ENCODE peak calls at places on chromosomes 11 and 22, in eight cellular contexts. F, D, I, K, W, A, U and B are unnamed samples.

GRCh38 chr11:134124660-134125451 is 56.0 kb downstream of the JAM3 start:
- DNase-seq in U (no peak), K (peak), D (peak), F (peak), A (no peak), I (no peak), W (no peak), B (peak)

GRCh38 chr11:65274734-65275682 is 13.2 kb downstream of the POLA2 start:
- DNase-seq in F (peak), U (peak), K (no peak), D (peak), A (no peak), I (no peak), W (peak), B (peak)

GRCh38 chr11:119509277-119509841 is 86.4 kb upstream of the THY1 start:
- DNase-seq in W (no peak), F (no peak), D (no peak), I (no peak), A (no peak), K (no peak), U (no peak), B (no peak)

GRCh38 chr22:23498811-23499798 is 81.0 kb downstream of the IGLL1 start:
- DNase-seq in W (no peak), F (peak), K (no peak), I (no peak), U (no peak), D (no peak), A (no peak), B (no peak)

GRCh38 chr11:43962383-43962969 is 20.0 kb downstream of the C11orf96 start:
- DNase-seq in D (no peak), A (no peak), U (no peak), F (no peak), I (no peak), W (no peak), K (no peak), B (no peak)

GRCh38 chr22:35231585-35232084 is 25.7 kb upstream of the HMGXB4 start:
- DNase-seq in U (peak), F (peak), K (peak), I (peak), W (peak), D (peak), A (peak), B (peak)

GRCh38 chr11:64854534-64855502 is 10.4 kb upstream of the CDC42BPG start:
- DNase-seq in I (peak), D (no peak), A (no peak), W (peak), F (peak), U (peak), K (no peak), B (peak)

GRCh38 chr11:16781821-16782220 is 43.4 kb downstream of the C11orf58 start:
- DNase-seq in K (no peak), F (no peak), W (no peak), U (no peak), I (no peak), A (no peak), D (no peak), B (no peak)

GRCh38 chr11:113796663-113797259 is 17.2 kb downstream of the CLDN25 start:
- DNase-seq in F (no peak), D (no peak), A (peak), K (no peak), U (peak), W (peak), I (peak), B (no peak)

GRCh38 chr22:44289429-44290171 is 23.2 kb downstream of the SHISAL1 start:
- DNase-seq in D (peak), W (no peak), F (no peak), K (peak), A (no peak), U (no peak), I (no peak), B (no peak)

GRCh38 chr11:33063326-33063775 is 24.0 kb downstream of the TCP11L1 start:
- DNase-seq in W (no peak), A (no peak), U (no peak), K (no peak), D (no peak), I (no peak), F (no peak), B (no peak)

GRCh38 chr11:133605493-133605892 is 73.2 kb upstream of the OPCML start:
- DNase-seq in U (no peak), K (no peak), W (no peak), D (no peak), I (no peak), F (no peak), A (no peak), B (no peak)

GRCh38 chr22:33640900-33641299 is 279.4 kb downstream of the LARGE1 start:
- DNase-seq in D (peak), U (no peak), W (no peak), F (no peak), I (no peak), A (no peak), K (no peak), B (no peak)

GRCh38 chr11:2788751-2789140 is 89.0 kb upstream of the KCNQ1OT1 start:
- DNase-seq in W (no peak), I (no peak), D (no peak), K (no peak), U (no peak), F (peak), A (no peak), B (peak)

GRCh38 chr11:5452712-5453111 is 3.6 kb downstream of the OR51I2 start:
- DNase-seq in I (no peak), U (no peak), D (no peak), K (no peak), F (no peak), A (no peak), W (no peak), B (no peak)

GRCh38 chr11:2189938-2190669 is 18.5 kb upstream of the TH start:
- DNase-seq in W (no peak), D (no peak), K (no peak), I (no peak), A (no peak), U (no peak), F (no peak), B (no peak)

GRCh38 chr11:65558785-65559509 is 788 bp upstream of the LTBP3 start:
- DNase-seq in K (no peak), U (no peak), A (no peak), W (no peak), F (peak), D (no peak), I (no peak), B (peak)

GRCh38 chr22:35567794-35568193 is 27.2 kb downstream of the RASD2 start:
- DNase-seq in A (no peak), K (no peak), D (no peak), W (no peak), I (no peak), F (no peak), U (no peak), B (no peak)

GRCh38 chr11:73622920-73623593 is 23.3 kb upstream of the PLEKHB1 start:
- DNase-seq in K (no peak), W (no peak), I (no peak), F (no peak), D (no peak), A (no peak), U (no peak), B (no peak)
- H3K27ac ChIP-seq in K (no peak), W (no peak), I (no peak), F (peak), D (no peak), A (no peak), U (no peak), B (no peak)

GRCh38 chr11:126115253-126115540 is 52.5 kb upstream of the CDON start:
- DNase-seq in F (peak), A (no peak), I (no peak), W (no peak), U (no peak), K (no peak), D (no peak), B (peak)
- H3K27ac ChIP-seq in F (peak), A (no peak), I (no peak), W (peak), U (peak), K (no peak), D (no peak), B (peak)

DNA sequence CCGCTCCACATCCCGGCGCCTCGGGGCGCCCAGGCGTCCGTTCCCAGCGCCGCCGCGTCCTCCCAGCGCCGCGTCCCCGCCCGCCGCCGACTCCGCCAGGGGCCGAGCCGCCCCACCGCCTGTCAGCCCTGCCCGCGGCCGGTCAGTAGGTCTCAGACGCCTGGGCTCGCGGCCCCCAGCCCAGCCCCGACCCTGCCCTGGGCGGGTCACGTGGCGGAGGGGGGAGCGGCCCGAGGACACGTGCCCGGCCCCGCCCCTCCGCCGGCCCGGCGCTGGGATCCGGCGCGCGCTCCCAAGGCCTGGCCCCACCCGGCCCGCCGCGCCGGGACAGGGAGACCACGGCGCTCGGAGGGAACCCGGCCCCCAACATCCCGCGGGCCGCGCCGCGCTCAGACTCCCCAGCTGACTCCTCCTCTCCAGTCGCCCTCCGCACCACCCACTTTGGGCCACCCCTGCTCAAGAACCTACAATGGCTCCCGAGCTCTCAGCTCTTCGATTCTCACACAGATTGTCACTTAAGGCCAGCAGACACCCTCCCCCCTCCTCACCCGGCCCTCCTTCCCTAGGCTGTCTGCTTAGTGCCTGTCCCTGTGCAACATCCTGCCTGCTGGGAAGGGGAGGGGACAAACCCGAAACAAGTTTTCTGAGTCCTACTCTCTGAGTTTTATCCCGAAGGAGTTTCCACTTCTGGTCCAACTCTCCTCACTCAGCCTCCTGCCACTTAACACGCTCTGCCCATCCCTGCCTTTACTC is at the start of gene RAB3IL1:
- DNase-seq in K (peak), U (peak), A (peak), D (peak), F (no peak), W (peak), I (no peak), B (peak)
- H3K27ac ChIP-seq in K (no peak), U (no peak), A (no peak), D (no peak), F (peak), W (peak), I (no peak), B (peak)

GRCh38 chr11:326592-326841 is 5.9 kb upstream of the IFITM3 start:
- DNase-seq in W (no peak), D (no peak), K (no peak), U (no peak), F (no peak), A (no peak), I (no peak), B (no peak)

GRCh38 chr11:327581-327923 is 6.9 kb upstream of the IFITM3 start:
- DNase-seq in A (no peak), K (no peak), D (no peak), F (no peak), I (no peak), U (no peak), W (no peak), B (no peak)

GRCh38 chr11:324131-324530 is 3.5 kb upstream of the IFITM3 start:
- DNase-seq in I (no peak), F (no peak), D (no peak), K (no peak), A (no peak), W (no peak), U (no peak), B (peak)

GRCh38 chr11:326842-327580 is 6.4 kb upstream of the IFITM3 start:
- DNase-seq in K (no peak), F (peak), A (peak), D (no peak), W (no peak), U (no peak), I (no peak), B (peak)

GRCh38 chr11:325796-326591 is 5.3 kb upstream of the IFITM3 start:
- DNase-seq in I (no peak), A (no peak), K (no peak), D (peak), F (no peak), W (no peak), U (no peak), B (peak)
- H3K27ac ChIP-seq in I (no peak), A (peak), K (no peak), D (no peak), F (peak), W (no peak), U (no peak), B (peak)

GRCh38 chr11:69459848-69460539 is 21.5 kb upstream of the LINC01488 start:
- DNase-seq in F (peak), A (no peak), U (no peak), W (no peak), I (no peak), D (no peak), K (no peak), B (no peak)
- H3K27ac ChIP-seq in F (peak), A (no peak), U (no peak), W (no peak), I (peak), D (no peak), K (no peak), B (no peak)

DNA sequence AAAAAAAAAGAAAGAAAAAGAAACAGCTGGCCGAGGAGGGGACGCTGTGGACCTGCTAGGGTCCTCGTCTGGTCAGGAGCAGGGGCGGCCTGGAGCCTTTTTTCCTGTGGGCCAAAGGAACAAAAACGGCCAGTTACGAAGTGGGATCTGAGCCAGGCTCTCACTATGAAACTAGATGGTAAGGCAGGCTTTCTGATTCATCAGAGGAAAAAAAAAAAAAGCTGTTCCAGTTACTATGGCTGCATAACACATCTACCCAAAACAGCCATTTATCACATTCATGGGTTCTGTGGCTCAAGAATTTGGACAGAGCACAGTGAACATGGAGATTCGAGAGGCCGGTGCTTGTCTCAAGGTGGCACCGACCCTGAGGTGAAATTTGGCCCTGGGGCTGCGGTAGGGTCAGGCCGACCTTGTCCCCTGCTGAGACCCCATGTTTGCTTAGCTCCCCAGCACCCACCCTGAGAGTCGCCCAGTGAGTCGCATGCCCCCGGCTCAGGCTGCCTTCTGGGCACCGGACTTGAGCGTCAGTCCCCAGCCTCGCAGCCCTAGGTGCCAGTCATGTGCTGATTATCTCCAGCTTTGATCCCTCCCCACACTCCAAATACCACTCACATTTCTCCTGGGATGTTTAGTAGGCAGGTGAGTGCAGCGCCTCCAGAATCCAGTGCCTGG is 34.2 kb downstream of the MRGPRD start:
- DNase-seq in D (no peak), U (peak), W (peak), A (no peak), F (no peak), I (no peak), K (no peak), B (peak)
- H3K27ac ChIP-seq in D (no peak), U (peak), W (no peak), A (no peak), F (no peak), I (no peak), K (no peak), B (no peak)

GRCh38 chr22:43005106-43005505 is 9.8 kb downstream of the PACSIN2 start:
- DNase-seq in U (no peak), A (no peak), F (peak), D (no peak), K (no peak), W (no peak), I (no peak), B (no peak)
- H3K27ac ChIP-seq in U (peak), A (peak), F (no peak), D (no peak), K (no peak), W (peak), I (no peak), B (no peak)

GRCh38 chr11:46247664-46248063 is 29.8 kb upstream of the CREB3L1 start:
- DNase-seq in A (no peak), I (no peak), K (peak), F (no peak), W (peak), D (peak), U (peak), B (no peak)

GRCh38 chr11:46247090-46247489 is 30.4 kb upstream of the CREB3L1 start:
- DNase-seq in D (no peak), A (no peak), I (no peak), W (no peak), F (no peak), U (peak), K (no peak), B (no peak)

GRCh38 chr11:46250071-46251052 is 27.1 kb upstream of the CREB3L1 start:
- DNase-seq in F (no peak), A (no peak), K (no peak), W (no peak), U (no peak), I (no peak), D (peak), B (no peak)

GRCh38 chr11:46248270-46249102 is 29.0 kb upstream of the CREB3L1 start:
- DNase-seq in D (peak), U (peak), K (no peak), W (peak), A (no peak), I (peak), F (no peak), B (no peak)

GRCh38 chr11:46249103-46249942 is 28.1 kb upstream of the CREB3L1 start:
- DNase-seq in I (no peak), A (no peak), K (no peak), D (no peak), U (no peak), F (no peak), W (no peak), B (no peak)
- H3K27ac ChIP-seq in I (peak), A (no peak), K (no peak), D (no peak), U (peak), F (no peak), W (peak), B (no peak)

GRCh38 chr22:46749682-46750529 is 11.9 kb upstream of the CERK start:
- DNase-seq in A (no peak), D (no peak), W (no peak), U (no peak), I (no peak), K (no peak), F (no peak), B (no peak)
- H3K27ac ChIP-seq in A (peak), D (no peak), W (peak), U (peak), I (no peak), K (no peak), F (peak), B (no peak)

DNA sequence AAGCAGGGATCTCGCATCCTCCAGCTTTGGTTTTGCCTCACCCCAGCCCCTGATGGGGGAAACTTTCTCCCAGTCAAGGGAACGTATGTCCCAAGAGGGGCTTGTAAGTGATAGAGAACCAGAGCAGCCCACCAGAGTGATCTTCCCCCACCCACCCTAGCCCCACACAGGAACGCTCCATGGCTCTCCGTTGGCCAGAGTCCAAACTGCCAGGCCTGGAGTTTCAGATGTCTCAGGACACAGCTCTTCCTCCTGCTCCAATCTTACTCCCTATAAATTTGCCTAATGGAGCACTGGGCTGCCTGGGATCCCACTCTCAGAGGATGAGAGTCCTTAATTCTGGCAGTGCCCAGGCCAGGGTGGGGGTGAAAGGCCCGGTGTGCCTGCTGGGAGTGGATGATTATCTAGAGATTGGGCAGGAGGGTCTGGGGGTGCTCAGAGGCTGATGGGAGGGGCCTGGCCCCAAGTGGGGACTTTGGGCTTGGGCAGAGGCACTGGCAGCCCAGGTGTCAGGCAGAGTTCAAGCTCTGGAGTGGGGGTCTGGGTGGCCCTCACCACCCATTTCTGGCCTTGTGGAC is 79.9 kb downstream of the WNT7B start:
- DNase-seq in I (no peak), F (peak), K (no peak), W (no peak), A (no peak), D (no peak), U (no peak), B (peak)
- H3K27ac ChIP-seq in I (no peak), F (peak), K (no peak), W (no peak), A (no peak), D (no peak), U (no peak), B (no peak)